ENCODE peak calls at places on chromosomes 3 and 15, in seven cellular contexts. B, H, M, S, C, U and E are unnamed samples.

GRCh38 chr3:37962906-37963486 is 27.6 kb upstream of the VILL start:
- DNase-seq in B (no peak), H (no peak), M (no peak), S (no peak), C (no peak), U (no peak), E (no peak)

GRCh38 chr3:25604107-25604805 is 60.5 kb downstream of the TOP2B start:
- DNase-seq in B (no peak), H (no peak), M (no peak), S (peak; percentile 60), C (no peak), U (no peak), E (no peak)

GRCh38 chr15:31590609-31591008 is 264.0 kb downstream of the KLF13 start:
- DNase-seq in B (no peak), H (no peak), M (no peak), S (no peak), C (no peak), U (no peak), E (no peak)

GRCh38 chr15:35692256-35692867 is 146.4 kb upstream of the DPH6 start:
- DNase-seq in B (no peak), H (no peak), M (no peak), S (no peak), C (no peak), U (no peak), E (no peak)

GRCh38 chr3:54034971-54035370 is 87.4 kb upstream of the CACNA2D3 start:
- DNase-seq in B (no peak), H (no peak), M (no peak), S (no peak), C (no peak), U (no peak), E (no peak)

GRCh38 chr3:187130346-187131066 is 8.8 kb downstream of the RPL39L start:
- DNase-seq in B (no peak), H (no peak), M (no peak), S (no peak), C (no peak), U (no peak), E (no peak)

GRCh38 chr15:93001881-93002280 is 87.1 kb downstream of the RGMA start:
- DNase-seq in B (no peak), H (no peak), M (no peak), S (no peak), C (no peak), U (no peak), E (no peak)

GRCh38 chr15:82677720-82678323 is 30.7 kb upstream of the CPEB1 start:
- DNase-seq in B (no peak), H (no peak), M (no peak), S (peak; percentile 36), C (no peak), U (no peak), E (no peak)

GRCh38 chr3:50620846-50621245 is 3.9 kb downstream of the MAPKAPK3 start:
- DNase-seq in B (no peak), H (no peak), M (no peak), S (no peak), C (no peak), U (no peak), E (no peak)
- TF ChIP-seq SP1 in B (no peak), H (no peak), M (no peak), S (no peak), C (no peak), U (no peak), E (no peak)

DNA sequence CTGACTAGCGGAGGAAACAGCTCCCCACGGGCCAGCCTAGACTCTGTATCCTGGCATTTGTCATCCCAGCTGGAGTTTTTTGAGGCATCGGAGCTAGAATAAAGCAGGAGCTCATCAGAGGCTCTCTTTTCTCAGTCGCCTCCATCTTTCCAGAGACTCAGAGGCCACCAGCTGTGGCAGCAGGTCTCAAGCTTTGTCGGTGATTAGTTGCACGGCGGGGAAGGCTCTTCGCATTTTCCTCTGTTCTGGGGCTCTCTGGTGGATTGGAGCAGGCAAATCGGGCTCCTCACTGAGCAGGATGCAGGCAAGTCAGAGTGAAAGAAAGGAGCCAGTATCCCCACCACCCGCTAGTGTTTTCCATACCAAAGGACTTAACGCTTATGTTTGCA is 126.9 kb downstream of the PTPRG start:
- DNase-seq in B (peak; percentile 84), H (peak; percentile 84), M (no peak), S (no peak), C (no peak), U (no peak), E (no peak)
- TF ChIP-seq SP1 in B (peak; percentile 56), H (peak; percentile 78), M (no peak), S (no peak), C (no peak), U (no peak), E (no peak)

DNA sequence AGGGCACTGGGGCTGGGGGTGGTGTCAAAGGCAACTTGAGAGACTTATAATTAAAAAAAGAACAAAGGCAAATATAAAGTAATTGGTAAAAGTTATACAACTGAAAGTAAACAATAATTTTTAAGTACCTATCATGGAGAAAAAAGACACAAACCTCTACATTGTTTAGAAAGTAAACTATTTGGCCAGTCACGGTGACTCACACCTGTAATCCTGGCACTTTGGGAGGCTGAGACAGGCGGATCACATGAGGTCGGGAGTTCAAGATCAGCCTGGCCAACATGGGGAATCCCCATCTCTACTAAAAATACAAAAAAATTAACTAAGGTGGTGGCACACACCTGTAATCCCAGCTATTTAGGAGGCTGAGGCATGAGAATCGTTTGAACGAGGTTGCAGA is 25.8 kb downstream of the RPSA start:
- DNase-seq in B (no peak), H (no peak), M (no peak), S (no peak), C (no peak), U (no peak), E (no peak)
- TF ChIP-seq SP1 in B (no peak), H (no peak), M (no peak), S (no peak), C (no peak), U (no peak), E (no peak)

DNA sequence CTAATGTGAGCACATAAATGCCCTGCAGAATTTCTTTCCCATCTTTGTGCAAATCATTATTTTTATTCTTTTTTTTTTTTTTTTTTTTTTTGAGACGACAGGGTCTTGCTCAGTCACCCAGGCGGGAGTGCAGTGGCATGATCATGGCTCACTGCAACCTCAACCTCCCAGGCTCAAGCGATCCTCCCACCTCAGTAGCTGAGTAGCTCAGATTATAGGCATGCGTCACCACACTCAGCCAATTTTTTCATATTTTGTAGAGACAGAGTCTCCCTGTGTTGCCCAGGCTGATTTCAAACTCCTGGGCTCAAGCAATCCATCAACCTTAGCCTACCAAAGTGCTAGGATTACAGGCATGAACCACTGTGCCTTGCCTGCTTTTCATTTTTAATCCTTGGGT is 22.9 kb downstream of the DAG1 start:
- DNase-seq in B (no peak), H (no peak), M (no peak), S (no peak), C (no peak), U (no peak), E (no peak)
- TF ChIP-seq SP1 in B (no peak), H (no peak), M (no peak), S (no peak), C (no peak), U (no peak), E (no peak)